ENCODE peak calls at places on chromosomes 1 and 21, in four cellular contexts. One of them, this sample, is unnamed.

GRCh38 chr1:161771166-161771565 is 5.0 kb downstream of the ATF6 start:
- DNase-seq in ecto neural progenitor cell: no peak
- DNase-seq in AG20443: no peak
- DNase-seq in BE2C: no peak
- DNase-seq in this sample: no peak

GRCh38 chr1:15417365-15417934 is 7.8 kb downstream of the EFHD2 start:
- DNase-seq in AG20443: peak
- DNase-seq in ecto neural progenitor cell: no peak
- DNase-seq in BE2C: no peak
- DNase-seq in this sample: no peak

GRCh38 chr1:111196213-111196612 is 4.2 kb downstream of the DENND2D start:
- DNase-seq in BE2C: no peak
- DNase-seq in ecto neural progenitor cell: no peak
- DNase-seq in AG20443: no peak
- DNase-seq in this sample: no peak

GRCh38 chr1:201665036-201665435 is 126.1 kb downstream of the NAV1 start:
- DNase-seq in ecto neural progenitor cell: no peak
- DNase-seq in BE2C: no peak
- DNase-seq in AG20443: no peak
- DNase-seq in this sample: no peak

GRCh38 chr1:1565340-1565739 is 9.3 kb downstream of the SSU72 start:
- DNase-seq in AG20443: no peak
- DNase-seq in ecto neural progenitor cell: no peak
- DNase-seq in BE2C: no peak
- DNase-seq in this sample: no peak

GRCh38 chr1:150836129-150836773 is 28.2 kb upstream of the CTSK start:
- DNase-seq in AG20443: no peak
- DNase-seq in ecto neural progenitor cell: no peak
- DNase-seq in BE2C: no peak
- DNase-seq in this sample: no peak

GRCh38 chr1:200242379-200243041 is 167.3 kb downstream of the ZNF281 start:
- DNase-seq in AG20443: no peak
- DNase-seq in BE2C: no peak
- DNase-seq in ecto neural progenitor cell: no peak
- DNase-seq in this sample: peak

GRCh38 chr1:55735110-55735509 is 519.9 kb upstream of the USP24 start:
- DNase-seq in ecto neural progenitor cell: no peak
- DNase-seq in BE2C: no peak
- DNase-seq in AG20443: peak
- DNase-seq in this sample: no peak

GRCh38 chr1:83967336-83967735 is 31.6 kb downstream of the TTLL7 start:
- DNase-seq in AG20443: no peak
- DNase-seq in ecto neural progenitor cell: no peak
- DNase-seq in BE2C: no peak
- DNase-seq in this sample: no peak

GRCh38 chr21:43812139-43812821 is 22.9 kb downstream of the RRP1 start:
- DNase-seq in BE2C: no peak
- DNase-seq in ecto neural progenitor cell: no peak
- DNase-seq in AG20443: no peak
- DNase-seq in this sample: no peak

This sample was measured in nephron progenitor cell.